ENCODE peak calls at places on chromosomes 4 and X, in seven cellular contexts. One of them, this sample, is unnamed.
A peak's percentile ranks its signal among the peaks of the same experiment; 100 is the strongest.

GRCh38 chr4:11418610-11419009 is 10.1 kb downstream of the HS3ST1 start:
- DNase-seq in NCI-H774: no peak
- DNase-seq in GM13977: no peak
- DNase-seq in central memory CD8-positive, alpha-beta T cell: no peak
- DNase-seq in IMR-90: peak; percentile 7
- DNase-seq in germinal center: no peak
- DNase-seq in SW 1271: no peak
- DNase-seq in this sample: no peak

GRCh38 chrX:102845020-102845419 is 92.1 kb upstream of the RAB40AL start:
- DNase-seq in NCI-H774: no peak
- DNase-seq in GM13977: no peak
- DNase-seq in central memory CD8-positive, alpha-beta T cell: no peak
- DNase-seq in IMR-90: no peak
- DNase-seq in germinal center: no peak
- DNase-seq in SW 1271: no peak
- DNase-seq in this sample: no peak

GRCh38 chrX:68532828-68533227 is 34.0 kb downstream of the YIPF6 start:
- DNase-seq in NCI-H774: no peak
- DNase-seq in GM13977: no peak
- DNase-seq in central memory CD8-positive, alpha-beta T cell: no peak
- DNase-seq in IMR-90: peak; percentile 52
- DNase-seq in germinal center: no peak
- DNase-seq in SW 1271: no peak
- DNase-seq in this sample: no peak

GRCh38 chr4:100929753-100930152 is 411.9 kb upstream of the EMCN start:
- DNase-seq in NCI-H774: no peak
- DNase-seq in GM13977: no peak
- DNase-seq in central memory CD8-positive, alpha-beta T cell: no peak
- DNase-seq in IMR-90: no peak
- DNase-seq in germinal center: no peak
- DNase-seq in SW 1271: no peak
- DNase-seq in this sample: peak; percentile 10

GRCh38 chr4:57182132-57182874 is 72.1 kb upstream of the IGFBP7 start:
- DNase-seq in NCI-H774: peak; percentile 47
- DNase-seq in GM13977: no peak
- DNase-seq in central memory CD8-positive, alpha-beta T cell: no peak
- DNase-seq in IMR-90: no peak
- DNase-seq in germinal center: no peak
- DNase-seq in SW 1271: no peak
- DNase-seq in this sample: no peak

GRCh38 chr4:170741856-170742255 is 652.1 kb upstream of the AADAT start:
- DNase-seq in NCI-H774: no peak
- DNase-seq in GM13977: no peak
- DNase-seq in central memory CD8-positive, alpha-beta T cell: no peak
- DNase-seq in IMR-90: no peak
- DNase-seq in germinal center: no peak
- DNase-seq in SW 1271: no peak
- DNase-seq in this sample: no peak

GRCh38 chr4:53635697-53636483 is 44.6 kb upstream of the LNX1 start:
- DNase-seq in NCI-H774: no peak
- DNase-seq in GM13977: no peak
- DNase-seq in central memory CD8-positive, alpha-beta T cell: no peak
- DNase-seq in IMR-90: no peak
- DNase-seq in germinal center: no peak
- DNase-seq in SW 1271: no peak
- DNase-seq in this sample: no peak

GRCh38 chr4:55269970-55270369 is 76.1 kb upstream of the SRD5A3 start:
- DNase-seq in NCI-H774: no peak
- DNase-seq in GM13977: no peak
- DNase-seq in central memory CD8-positive, alpha-beta T cell: no peak
- DNase-seq in IMR-90: no peak
- DNase-seq in germinal center: no peak
- DNase-seq in SW 1271: no peak
- DNase-seq in this sample: no peak

GRCh38 chr4:187141101-187141500 is 417.4 kb upstream of the FAT1 start:
- DNase-seq in NCI-H774: no peak
- DNase-seq in GM13977: no peak
- DNase-seq in central memory CD8-positive, alpha-beta T cell: no peak
- DNase-seq in IMR-90: peak; percentile 31
- DNase-seq in germinal center: no peak
- DNase-seq in SW 1271: no peak
- DNase-seq in this sample: no peak

GRCh38 chr4:61886180-61886579 is 686.1 kb downstream of the ADGRL3 start:
- DNase-seq in NCI-H774: no peak
- DNase-seq in GM13977: no peak
- DNase-seq in central memory CD8-positive, alpha-beta T cell: no peak
- DNase-seq in IMR-90: no peak
- DNase-seq in germinal center: no peak
- DNase-seq in SW 1271: no peak
- DNase-seq in this sample: no peak

GRCh38 chr4:101604976-101605375 is 185.6 kb upstream of the BANK1 start:
- DNase-seq in NCI-H774: no peak
- DNase-seq in GM13977: no peak
- DNase-seq in central memory CD8-positive, alpha-beta T cell: no peak
- DNase-seq in IMR-90: no peak
- DNase-seq in germinal center: no peak
- DNase-seq in SW 1271: no peak
- DNase-seq in this sample: no peak

GRCh38 chr4:139243448-139244365 is 36.3 kb downstream of the MGARP start:
- DNase-seq in NCI-H774: no peak
- DNase-seq in GM13977: no peak
- DNase-seq in central memory CD8-positive, alpha-beta T cell: no peak
- DNase-seq in IMR-90: peak; percentile 99
- DNase-seq in germinal center: no peak
- DNase-seq in SW 1271: peak; percentile 48
- DNase-seq in this sample: no peak

GRCh38 chrX:47497274-47497673 is 14.3 kb upstream of the ZNF41 start:
- DNase-seq in NCI-H774: no peak
- DNase-seq in GM13977: no peak
- DNase-seq in central memory CD8-positive, alpha-beta T cell: no peak
- DNase-seq in IMR-90: peak; percentile 38
- DNase-seq in germinal center: no peak
- DNase-seq in SW 1271: no peak
- DNase-seq in this sample: no peak

GRCh38 chr4:166252487-166253402 is 379.7 kb downstream of the TLL1 start:
- DNase-seq in NCI-H774: no peak
- DNase-seq in GM13977: no peak
- DNase-seq in central memory CD8-positive, alpha-beta T cell: no peak
- DNase-seq in IMR-90: no peak
- DNase-seq in germinal center: no peak
- DNase-seq in SW 1271: peak; percentile 5
- DNase-seq in this sample: no peak

GRCh38 chrX:137171626-137172025 is 137.8 kb upstream of the GPR101 start:
- DNase-seq in NCI-H774: no peak
- DNase-seq in GM13977: no peak
- DNase-seq in central memory CD8-positive, alpha-beta T cell: no peak
- DNase-seq in IMR-90: no peak
- DNase-seq in germinal center: no peak
- DNase-seq in SW 1271: no peak
- DNase-seq in this sample: no peak

GRCh38 chr4:40307627-40308497 is 27.3 kb upstream of the CHRNA9 start:
- DNase-seq in NCI-H774: no peak
- DNase-seq in GM13977: no peak
- DNase-seq in central memory CD8-positive, alpha-beta T cell: no peak
- DNase-seq in IMR-90: no peak
- DNase-seq in germinal center: peak; percentile 71
- DNase-seq in SW 1271: no peak
- DNase-seq in this sample: no peak

GRCh38 chr4:2817701-2818350 is 24.9 kb downstream of the SH3BP2 start:
- DNase-seq in NCI-H774: no peak
- DNase-seq in GM13977: peak; percentile 82
- DNase-seq in central memory CD8-positive, alpha-beta T cell: no peak
- DNase-seq in IMR-90: no peak
- DNase-seq in germinal center: peak; percentile 68
- DNase-seq in SW 1271: peak; percentile 13
- DNase-seq in this sample: peak; percentile 57

GRCh38 chrX:153642313-153642654 is 4.7 kb upstream of the DUSP9 start:
- DNase-seq in NCI-H774: no peak
- DNase-seq in GM13977: peak; percentile 57
- DNase-seq in central memory CD8-positive, alpha-beta T cell: no peak
- DNase-seq in IMR-90: no peak
- DNase-seq in germinal center: no peak
- DNase-seq in SW 1271: no peak
- DNase-seq in this sample: no peak

GRCh38 chr4:179095585-179096228 is 1653.5 kb upstream of the AGA start:
- DNase-seq in NCI-H774: no peak
- DNase-seq in GM13977: no peak
- DNase-seq in central memory CD8-positive, alpha-beta T cell: no peak
- DNase-seq in IMR-90: peak; percentile 46
- DNase-seq in germinal center: no peak
- DNase-seq in SW 1271: no peak
- DNase-seq in this sample: no peak

GRCh38 chr4:120730777-120731320 is 191.7 kb downstream of the PRDM5 start:
- DNase-seq in NCI-H774: no peak
- DNase-seq in GM13977: no peak
- DNase-seq in central memory CD8-positive, alpha-beta T cell: no peak
- DNase-seq in IMR-90: no peak
- DNase-seq in germinal center: no peak
- DNase-seq in SW 1271: no peak
- DNase-seq in this sample: peak; percentile 9

GRCh38 chr4:140351778-140352177 is 21.7 kb upstream of the SCOC start:
- DNase-seq in NCI-H774: no peak
- DNase-seq in GM13977: no peak
- DNase-seq in central memory CD8-positive, alpha-beta T cell: no peak
- DNase-seq in IMR-90: no peak
- DNase-seq in germinal center: no peak
- DNase-seq in SW 1271: no peak
- DNase-seq in this sample: no peak

GRCh38 chr4:123471655-123472054 is 75.1 kb downstream of the SPRY1 start:
- DNase-seq in NCI-H774: no peak
- DNase-seq in GM13977: no peak
- DNase-seq in central memory CD8-positive, alpha-beta T cell: no peak
- DNase-seq in IMR-90: no peak
- DNase-seq in germinal center: no peak
- DNase-seq in SW 1271: no peak
- DNase-seq in this sample: no peak

GRCh38 chr4:182478475-182478874 is 235.3 kb downstream of the TENM3 start:
- DNase-seq in NCI-H774: peak; percentile 9
- DNase-seq in GM13977: peak; percentile 33
- DNase-seq in central memory CD8-positive, alpha-beta T cell: no peak
- DNase-seq in IMR-90: peak; percentile 59
- DNase-seq in germinal center: peak; percentile 5
- DNase-seq in SW 1271: peak; percentile 65
- DNase-seq in this sample: peak; percentile 10

GRCh38 chr4:66640216-66640615 is 905.1 kb downstream of the CENPC start:
- DNase-seq in NCI-H774: no peak
- DNase-seq in GM13977: no peak
- DNase-seq in central memory CD8-positive, alpha-beta T cell: no peak
- DNase-seq in IMR-90: no peak
- DNase-seq in germinal center: no peak
- DNase-seq in SW 1271: no peak
- DNase-seq in this sample: no peak

GRCh38 chrX:110759785-110760184 is 35.8 kb downstream of the CHRDL1 start:
- DNase-seq in NCI-H774: no peak
- DNase-seq in GM13977: no peak
- DNase-seq in central memory CD8-positive, alpha-beta T cell: no peak
- DNase-seq in IMR-90: peak; percentile 58
- DNase-seq in germinal center: no peak
- DNase-seq in SW 1271: no peak
- DNase-seq in this sample: no peak

GRCh38 chrX:19886375-19886774 is 1.0 kb downstream of the SH3KBP1 start:
- DNase-seq in NCI-H774: no peak
- DNase-seq in GM13977: no peak
- DNase-seq in central memory CD8-positive, alpha-beta T cell: no peak
- DNase-seq in IMR-90: no peak
- DNase-seq in germinal center: no peak
- DNase-seq in SW 1271: no peak
- DNase-seq in this sample: no peak

GRCh38 chrX:130173190-130173895 is 1.6 kb downstream of the RAB33A start:
- DNase-seq in NCI-H774: no peak
- DNase-seq in GM13977: peak; percentile 73
- DNase-seq in central memory CD8-positive, alpha-beta T cell: no peak
- DNase-seq in IMR-90: peak; percentile 91
- DNase-seq in germinal center: no peak
- DNase-seq in SW 1271: no peak
- DNase-seq in this sample: no peak

GRCh38 chr4:22071749-22072148 is 123.2 kb upstream of the KCNIP4 start:
- DNase-seq in NCI-H774: no peak
- DNase-seq in GM13977: peak; percentile 10
- DNase-seq in central memory CD8-positive, alpha-beta T cell: no peak
- DNase-seq in IMR-90: no peak
- DNase-seq in germinal center: no peak
- DNase-seq in SW 1271: no peak
- DNase-seq in this sample: no peak